ENCODE peak calls at places on chromosomes 12 and 14, in nine cellular contexts. One of them, this sample, is unnamed.
A peak's percentile ranks its signal among the peaks of the same experiment; 100 is the strongest.

GRCh38 chr14:72049462-72049861 is 117.2 kb downstream of the RGS6 start:
- DNase-seq in Peyer's patch: no peak
- DNase-seq in HL-60: no peak
- DNase-seq in brain microvascular endothelial cell: no peak
- DNase-seq in psoas muscle: no peak
- DNase-seq in spleen: no peak
- DNase-seq in GM23338: no peak
- DNase-seq in dorsolateral prefrontal cortex: no peak
- DNase-seq in astrocyte: no peak
- DNase-seq in this sample: no peak

GRCh38 chr12:94380507-94380906 is 79.2 kb downstream of the CEP83 start:
- DNase-seq in Peyer's patch: no peak
- DNase-seq in HL-60: no peak
- DNase-seq in brain microvascular endothelial cell: no peak
- DNase-seq in psoas muscle: no peak
- DNase-seq in spleen: no peak
- DNase-seq in GM23338: no peak
- DNase-seq in dorsolateral prefrontal cortex: no peak
- DNase-seq in astrocyte: no peak
- DNase-seq in this sample: no peak

GRCh38 chr12:3341594-3341993 is 149.4 kb upstream of the PRMT8 start:
- DNase-seq in Peyer's patch: no peak
- DNase-seq in HL-60: no peak
- DNase-seq in brain microvascular endothelial cell: no peak
- DNase-seq in psoas muscle: no peak
- DNase-seq in spleen: peak; percentile 39
- DNase-seq in GM23338: no peak
- DNase-seq in dorsolateral prefrontal cortex: no peak
- DNase-seq in astrocyte: no peak
- DNase-seq in this sample: peak; percentile 69

GRCh38 chr12:131796411-131796736 is 31.8 kb upstream of the MMP17 start:
- DNase-seq in Peyer's patch: no peak
- DNase-seq in HL-60: no peak
- DNase-seq in brain microvascular endothelial cell: no peak
- DNase-seq in psoas muscle: no peak
- DNase-seq in spleen: no peak
- DNase-seq in GM23338: no peak
- DNase-seq in dorsolateral prefrontal cortex: no peak
- DNase-seq in astrocyte: no peak
- DNase-seq in this sample: no peak

GRCh38 chr12:102504280-102504679 is 23.9 kb upstream of the IGF1 start:
- DNase-seq in Peyer's patch: no peak
- DNase-seq in HL-60: peak; percentile 29
- DNase-seq in brain microvascular endothelial cell: no peak
- DNase-seq in psoas muscle: no peak
- DNase-seq in spleen: no peak
- DNase-seq in GM23338: no peak
- DNase-seq in dorsolateral prefrontal cortex: no peak
- DNase-seq in astrocyte: no peak
- DNase-seq in this sample: no peak

GRCh38 chr12:89525002-89525823 is 617 bp upstream of the GALNT4 start:
- DNase-seq in Peyer's patch: peak; percentile 80
- DNase-seq in HL-60: peak; percentile 51
- DNase-seq in brain microvascular endothelial cell: peak; percentile 24
- DNase-seq in psoas muscle: peak; percentile 65
- DNase-seq in spleen: peak; percentile 92
- DNase-seq in GM23338: peak; percentile 79
- DNase-seq in dorsolateral prefrontal cortex: no peak
- DNase-seq in astrocyte: peak; percentile 29
- DNase-seq in this sample: peak; percentile 42

GRCh38 chr12:123990512-123990911 is 17.5 kb downstream of the ZNF664 start:
- DNase-seq in Peyer's patch: no peak
- DNase-seq in HL-60: peak; percentile 25
- DNase-seq in brain microvascular endothelial cell: no peak
- DNase-seq in psoas muscle: no peak
- DNase-seq in spleen: no peak
- DNase-seq in GM23338: no peak
- DNase-seq in dorsolateral prefrontal cortex: no peak
- DNase-seq in astrocyte: no peak
- DNase-seq in this sample: no peak

GRCh38 chr12:108367436-108367835 is 28.3 kb upstream of the CMKLR1 start:
- DNase-seq in Peyer's patch: no peak
- DNase-seq in HL-60: peak; percentile 84
- DNase-seq in brain microvascular endothelial cell: no peak
- DNase-seq in psoas muscle: no peak
- DNase-seq in spleen: no peak
- DNase-seq in GM23338: no peak
- DNase-seq in dorsolateral prefrontal cortex: peak; percentile 50
- DNase-seq in astrocyte: peak; percentile 20
- DNase-seq in this sample: no peak

GRCh38 chr12:40618621-40619020 is 73.6 kb upstream of the CNTN1 start:
- DNase-seq in Peyer's patch: no peak
- DNase-seq in HL-60: no peak
- DNase-seq in brain microvascular endothelial cell: no peak
- DNase-seq in psoas muscle: no peak
- DNase-seq in spleen: no peak
- DNase-seq in GM23338: no peak
- DNase-seq in dorsolateral prefrontal cortex: no peak
- DNase-seq in astrocyte: no peak
- DNase-seq in this sample: no peak

GRCh38 chr14:101519090-101519489 is 42.2 kb upstream of the DIO3 start:
- DNase-seq in Peyer's patch: no peak
- DNase-seq in HL-60: no peak
- DNase-seq in brain microvascular endothelial cell: no peak
- DNase-seq in psoas muscle: peak; percentile 71
- DNase-seq in spleen: no peak
- DNase-seq in GM23338: no peak
- DNase-seq in dorsolateral prefrontal cortex: no peak
- DNase-seq in astrocyte: no peak
- DNase-seq in this sample: no peak

GRCh38 chr14:95998656-95999055 is 40.5 kb upstream of the C14orf132 start:
- DNase-seq in Peyer's patch: no peak
- DNase-seq in HL-60: no peak
- DNase-seq in brain microvascular endothelial cell: peak; percentile 12
- DNase-seq in psoas muscle: no peak
- DNase-seq in spleen: no peak
- DNase-seq in GM23338: no peak
- DNase-seq in dorsolateral prefrontal cortex: no peak
- DNase-seq in astrocyte: peak; percentile 19
- DNase-seq in this sample: no peak

GRCh38 chr12:39646963-39647362 is 27.4 kb upstream of the ABCD2 start:
- DNase-seq in Peyer's patch: no peak
- DNase-seq in HL-60: no peak
- DNase-seq in brain microvascular endothelial cell: no peak
- DNase-seq in psoas muscle: no peak
- DNase-seq in spleen: no peak
- DNase-seq in GM23338: no peak
- DNase-seq in dorsolateral prefrontal cortex: no peak
- DNase-seq in astrocyte: no peak
- DNase-seq in this sample: no peak

GRCh38 chr14:99136401-99136800 is 135.6 kb downstream of the BCL11B start:
- DNase-seq in Peyer's patch: no peak
- DNase-seq in HL-60: no peak
- DNase-seq in brain microvascular endothelial cell: no peak
- DNase-seq in psoas muscle: no peak
- DNase-seq in spleen: no peak
- DNase-seq in GM23338: no peak
- DNase-seq in dorsolateral prefrontal cortex: no peak
- DNase-seq in astrocyte: no peak
- DNase-seq in this sample: no peak

GRCh38 chr14:89430271-89430620 is 13.2 kb upstream of the FOXN3 start:
- DNase-seq in Peyer's patch: no peak
- DNase-seq in HL-60: no peak
- DNase-seq in brain microvascular endothelial cell: no peak
- DNase-seq in psoas muscle: no peak
- DNase-seq in spleen: no peak
- DNase-seq in GM23338: no peak
- DNase-seq in dorsolateral prefrontal cortex: no peak
- DNase-seq in astrocyte: no peak
- DNase-seq in this sample: no peak
- H3K4me3 ChIP-seq in Peyer's patch: peak overlapping the region; percentile 29
- H3K4me3 ChIP-seq in HL-60: no peak overlapping the region
- H3K4me3 ChIP-seq in brain microvascular endothelial cell: no peak overlapping the region
- H3K4me3 ChIP-seq in psoas muscle: peak overlapping the region; percentile 54
- H3K4me3 ChIP-seq in spleen: peak overlapping the region; percentile 61
- H3K4me3 ChIP-seq in GM23338: no peak overlapping the region
- H3K4me3 ChIP-seq in dorsolateral prefrontal cortex: peak overlapping the region; percentile 30
- H3K4me3 ChIP-seq in astrocyte: peak overlapping the region; percentile 32
- H3K4me3 ChIP-seq in this sample: no peak overlapping the region

DNA sequence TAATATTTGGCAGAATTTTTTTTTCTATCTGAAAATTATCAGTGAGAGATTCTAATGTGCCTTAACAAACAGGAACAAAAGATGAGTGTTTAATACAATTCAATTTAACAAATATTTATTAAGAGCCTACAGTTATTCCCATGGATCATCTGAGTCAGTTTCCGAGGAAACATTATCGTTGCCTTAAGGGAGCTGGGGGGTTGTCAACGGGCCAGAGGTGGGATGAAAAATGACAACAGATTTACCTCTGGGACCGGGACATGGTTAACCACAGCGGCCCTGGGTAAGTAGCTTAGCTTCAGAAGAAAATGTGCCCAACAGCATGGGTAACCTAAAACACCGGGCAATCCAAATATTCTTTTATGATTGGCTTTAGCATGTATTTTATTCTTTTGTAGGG is 113.6 kb downstream of the DAD1 start:
- DNase-seq in Peyer's patch: no peak
- DNase-seq in HL-60: no peak
- DNase-seq in brain microvascular endothelial cell: no peak
- DNase-seq in psoas muscle: no peak
- DNase-seq in spleen: no peak
- DNase-seq in GM23338: no peak
- DNase-seq in dorsolateral prefrontal cortex: no peak
- DNase-seq in astrocyte: no peak
- DNase-seq in this sample: peak; percentile 18
- H3K27ac ChIP-seq in Peyer's patch: no peak overlapping the region
- H3K27ac ChIP-seq in HL-60: peak overlapping the region; percentile 14
- H3K27ac ChIP-seq in brain microvascular endothelial cell: no peak overlapping the region
- H3K27ac ChIP-seq in psoas muscle: no peak overlapping the region
- H3K27ac ChIP-seq in spleen: peak overlapping the region; percentile 65
- H3K27ac ChIP-seq in GM23338: no peak overlapping the region
- H3K27ac ChIP-seq in dorsolateral prefrontal cortex: no peak overlapping the region
- H3K27ac ChIP-seq in astrocyte: no peak overlapping the region
- H3K27ac ChIP-seq in this sample: no peak overlapping the region

GRCh38 chr12:118033331-118033730 is 16.8 kb downstream of the RFC5 start:
- DNase-seq in Peyer's patch: no peak
- DNase-seq in HL-60: no peak
- DNase-seq in brain microvascular endothelial cell: no peak
- DNase-seq in psoas muscle: no peak
- DNase-seq in spleen: no peak
- DNase-seq in GM23338: no peak
- DNase-seq in dorsolateral prefrontal cortex: no peak
- DNase-seq in astrocyte: no peak
- DNase-seq in this sample: no peak

GRCh38 chr12:118033902-118034301 is 17.4 kb downstream of the RFC5 start:
- DNase-seq in Peyer's patch: no peak
- DNase-seq in HL-60: no peak
- DNase-seq in brain microvascular endothelial cell: no peak
- DNase-seq in psoas muscle: no peak
- DNase-seq in spleen: no peak
- DNase-seq in GM23338: no peak
- DNase-seq in dorsolateral prefrontal cortex: no peak
- DNase-seq in astrocyte: no peak
- DNase-seq in this sample: no peak

GRCh38 chr12:118035194-118036041 is 18.9 kb downstream of the RFC5 start:
- DNase-seq in Peyer's patch: no peak
- DNase-seq in HL-60: no peak
- DNase-seq in brain microvascular endothelial cell: peak; percentile 6
- DNase-seq in psoas muscle: no peak
- DNase-seq in spleen: no peak
- DNase-seq in GM23338: no peak
- DNase-seq in dorsolateral prefrontal cortex: no peak
- DNase-seq in astrocyte: no peak
- DNase-seq in this sample: peak; percentile 15

GRCh38 chr12:118036672-118037411 is 20.3 kb downstream of the RFC5 start:
- DNase-seq in Peyer's patch: no peak
- DNase-seq in HL-60: no peak
- DNase-seq in brain microvascular endothelial cell: no peak
- DNase-seq in psoas muscle: no peak
- DNase-seq in spleen: no peak
- DNase-seq in GM23338: no peak
- DNase-seq in dorsolateral prefrontal cortex: no peak
- DNase-seq in astrocyte: no peak
- DNase-seq in this sample: no peak

DNA sequence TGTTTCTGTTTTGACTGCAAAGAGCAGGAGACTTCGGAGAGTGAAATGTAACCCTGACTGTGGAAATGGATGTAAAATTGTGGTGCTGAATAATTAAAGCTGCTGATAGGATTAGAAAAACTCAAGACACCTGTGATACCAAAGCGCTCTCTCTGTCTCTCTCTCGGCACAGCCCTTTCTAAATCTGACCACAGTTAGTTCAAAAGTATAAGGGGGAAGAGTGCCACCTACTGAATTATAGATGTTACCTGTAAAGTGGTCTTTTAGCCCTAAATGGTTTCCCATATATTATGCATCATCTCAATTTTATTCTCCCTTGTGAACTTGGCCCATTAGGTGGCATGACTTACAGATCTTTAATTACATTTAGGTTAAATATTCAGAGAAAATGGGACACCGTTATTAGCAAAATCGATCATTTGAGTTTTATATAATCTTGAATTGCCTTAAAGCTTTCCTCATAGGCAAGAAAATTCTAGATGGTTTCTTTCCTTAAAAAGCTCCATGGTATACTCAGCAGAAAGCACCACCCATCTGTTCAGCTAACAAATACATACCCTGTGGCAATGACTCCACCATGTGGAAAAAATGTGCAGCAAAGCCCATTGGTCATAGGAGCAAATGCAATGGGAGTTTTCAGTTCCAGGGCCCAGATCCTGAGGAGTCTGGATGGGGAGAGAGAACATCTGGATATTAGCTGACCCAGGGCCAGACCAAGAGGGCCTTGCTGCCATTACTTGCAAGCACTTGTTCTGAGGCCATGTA is 18.1 kb downstream of the RFC5 start:
- DNase-seq in Peyer's patch: no peak
- DNase-seq in HL-60: no peak
- DNase-seq in brain microvascular endothelial cell: peak; percentile 53
- DNase-seq in psoas muscle: no peak
- DNase-seq in spleen: no peak
- DNase-seq in GM23338: peak; percentile 65
- DNase-seq in dorsolateral prefrontal cortex: no peak
- DNase-seq in astrocyte: peak; percentile 45
- DNase-seq in this sample: peak; percentile 46
- TF ChIP-seq CTCF in Peyer's patch: peak; percentile 32
- TF ChIP-seq CTCF in HL-60: no peak
- TF ChIP-seq CTCF in brain microvascular endothelial cell: peak; percentile 62
- TF ChIP-seq CTCF in psoas muscle: peak; percentile 36
- TF ChIP-seq CTCF in spleen: no peak
- TF ChIP-seq CTCF in GM23338: peak; percentile 47
- TF ChIP-seq CTCF in dorsolateral prefrontal cortex: no peak
- TF ChIP-seq CTCF in astrocyte: peak; percentile 54
- TF ChIP-seq CTCF in this sample: peak; percentile 50

DNA sequence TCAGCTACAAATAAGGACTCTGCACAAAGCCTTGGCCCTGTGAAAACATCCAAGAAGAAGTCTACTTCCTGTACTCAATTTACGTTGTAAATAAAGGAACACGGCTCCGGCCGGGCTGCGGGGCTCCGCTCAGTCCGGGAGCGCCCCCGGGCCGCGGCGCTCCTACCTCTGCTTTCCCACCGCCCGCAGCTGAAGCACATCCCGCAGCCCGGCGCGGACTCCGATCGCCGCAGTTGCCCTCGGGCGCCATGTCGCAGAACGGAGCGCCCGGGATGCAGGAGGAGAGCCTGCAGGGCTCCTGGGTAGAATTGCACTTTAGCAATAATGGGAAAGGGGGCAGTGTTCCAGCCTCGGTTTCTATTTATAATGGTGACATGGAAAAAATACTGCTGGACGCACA is 502.3 kb upstream of the FOXG1 start:
- DNase-seq in Peyer's patch: no peak
- DNase-seq in HL-60: no peak
- DNase-seq in brain microvascular endothelial cell: no peak
- DNase-seq in psoas muscle: no peak
- DNase-seq in spleen: no peak
- DNase-seq in GM23338: no peak
- DNase-seq in dorsolateral prefrontal cortex: no peak
- DNase-seq in astrocyte: no peak
- DNase-seq in this sample: no peak
- H3K4me3 ChIP-seq in Peyer's patch: no peak overlapping the region
- H3K4me3 ChIP-seq in HL-60: no peak overlapping the region
- H3K4me3 ChIP-seq in brain microvascular endothelial cell: peak overlapping the region; percentile 27
- H3K4me3 ChIP-seq in psoas muscle: no peak overlapping the region
- H3K4me3 ChIP-seq in spleen: no peak overlapping the region
- H3K4me3 ChIP-seq in GM23338: no peak overlapping the region
- H3K4me3 ChIP-seq in dorsolateral prefrontal cortex: peak overlapping the region; percentile 20
- H3K4me3 ChIP-seq in astrocyte: no peak overlapping the region
- H3K4me3 ChIP-seq in this sample: no peak overlapping the region

This sample was measured in WERI-Rb-1.